ENCODE peak calls at places on chromosome 18, in five cellular contexts. V is heart left ventricle; A is CD4-positive, alpha-beta T cell; H is right lobe of liver; O is brain microvascular endothelial cell. E is an unnamed sample.

GRCh38 chr18:58315739-58316215 is 271.8 kb downstream of the NEDD4L start:
- DNase-seq in V (peak), H (no peak), O (no peak), A (no peak), E (no peak)

GRCh38 chr18:28823506-28824182 is 646.7 kb upstream of the CDH2 start:
- DNase-seq in H (no peak), O (no peak), V (no peak), A (no peak), E (no peak)

GRCh38 chr18:48090021-48090420 is 159.6 kb upstream of the SMAD2 start:
- DNase-seq in A (no peak), V (no peak), O (no peak), H (no peak), E (no peak)

GRCh38 chr18:12497296-12497695 is 89.6 kb downstream of the PRELID3A start:
- DNase-seq in V (no peak), H (no peak), O (no peak), A (no peak), E (no peak)

GRCh38 chr18:54269924-54270844 is 867 bp downstream of the POLI start:
- DNase-seq in A (peak), H (peak), V (peak), O (peak), E (no peak)

GRCh38 chr18:45081579-45082181 is 401.0 kb downstream of the SETBP1 start:
- DNase-seq in H (no peak), A (no peak), O (peak), V (no peak), E (no peak)

GRCh38 chr18:22268641-22269128 is 99.3 kb downstream of the GATA6 start:
- DNase-seq in O (no peak), H (no peak), V (no peak), A (no peak), E (no peak)

GRCh38 chr18:33495278-33495677 is 54.8 kb upstream of the CCDC178 start:
- DNase-seq in H (no peak), A (no peak), V (no peak), O (peak), E (peak)

GRCh38 chr18:25262920-25263319 is 89.0 kb downstream of the ZNF521 start:
- DNase-seq in H (no peak), O (no peak), V (no peak), A (no peak), E (no peak)

DNA sequence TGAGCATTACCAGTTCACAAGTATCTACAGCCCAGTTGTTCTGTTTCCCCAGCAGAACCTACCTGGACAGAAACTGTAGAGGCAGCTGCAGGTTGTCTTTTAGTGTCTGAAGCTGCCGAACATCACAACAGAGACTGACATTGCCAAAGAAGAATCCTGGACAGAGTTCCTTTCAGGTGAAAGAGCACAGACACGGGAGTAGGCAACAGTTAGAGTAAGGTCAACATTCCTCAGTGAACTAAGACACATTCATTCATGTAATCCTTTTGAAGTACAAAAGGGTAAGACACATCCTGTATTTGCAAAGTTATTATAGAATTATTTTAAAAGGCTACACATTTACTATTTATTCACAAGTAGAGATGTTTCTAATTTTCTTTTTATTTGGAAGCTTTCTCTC is 14.3 kb downstream of the NPC1 start:
- DNase-seq in A (no peak), V (no peak), H (no peak), O (no peak), E (no peak)
- H3K27ac ChIP-seq in A (no peak), V (no peak), H (no peak), O (no peak), E (no peak)

GRCh38 chr18:36848609-36849008 is 19.7 kb downstream of the KIAA1328 start:
- DNase-seq in O (no peak), V (no peak), A (no peak), H (no peak), E (no peak)

GRCh38 chr18:36839835-36840234 is 10.9 kb downstream of the KIAA1328 start:
- DNase-seq in H (no peak), O (no peak), A (no peak), V (no peak), E (no peak)

GRCh38 chr18:36843784-36844183 is 14.9 kb downstream of the KIAA1328 start:
- DNase-seq in H (no peak), V (no peak), O (no peak), A (no peak), E (no peak)

DNA sequence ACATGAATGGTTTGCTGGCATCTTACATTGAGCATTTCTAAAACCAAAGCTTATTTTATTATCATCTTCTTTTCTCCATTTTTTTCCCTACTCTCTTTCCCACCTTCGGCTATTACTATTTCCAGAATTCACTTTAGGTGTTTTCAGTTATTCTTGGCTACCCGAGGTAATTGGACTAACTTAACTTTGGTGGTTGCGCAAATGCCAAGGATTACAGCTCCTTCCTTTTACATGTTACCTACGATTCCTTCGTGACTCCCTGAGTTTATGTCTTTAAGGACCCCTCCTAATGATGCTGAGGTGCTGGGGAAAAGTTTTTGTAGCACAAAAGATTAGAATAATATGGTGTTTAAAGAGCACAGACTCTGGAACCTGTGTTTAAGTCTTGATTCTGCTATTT is 14.3 kb downstream of the KIAA1328 start:
- DNase-seq in H (no peak), A (no peak), O (no peak), V (no peak), E (no peak)
- H3K27ac ChIP-seq in H (no peak), A (no peak), O (no peak), V (no peak), E (no peak)

DNA sequence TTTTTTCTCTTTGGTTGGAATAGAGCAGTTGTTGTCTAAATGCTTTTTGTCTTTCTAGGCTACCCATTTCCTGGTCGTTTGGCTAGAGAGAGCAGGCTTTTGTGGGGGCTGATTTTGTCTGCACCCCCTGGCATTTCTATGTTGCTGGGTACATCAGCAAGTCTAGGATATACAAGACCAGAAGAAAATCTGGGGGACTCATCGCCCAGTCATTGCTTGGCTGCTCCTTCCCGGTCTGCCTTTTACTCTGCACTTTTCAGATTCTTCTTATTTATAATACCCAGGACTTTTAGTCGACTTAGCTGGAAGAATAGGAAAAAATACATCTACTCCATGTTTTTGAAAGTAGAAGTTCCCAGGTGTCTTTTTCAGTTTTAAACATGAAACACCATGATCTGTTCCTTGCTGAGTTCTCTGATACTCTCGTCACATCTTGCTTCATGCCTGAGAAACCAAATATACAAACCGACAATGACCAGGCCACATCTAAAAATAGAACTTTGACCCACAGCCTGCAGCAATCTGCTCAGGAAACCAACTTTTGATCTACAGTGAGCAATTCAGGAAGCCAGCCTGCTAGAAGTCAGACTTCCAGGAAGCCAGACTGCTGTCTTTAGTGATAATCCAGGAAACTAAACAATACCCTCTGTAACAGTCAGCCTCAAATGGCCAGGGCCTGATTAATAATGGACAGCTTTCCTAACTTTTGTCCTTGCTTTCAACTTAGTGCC is 163.8 kb upstream of the MEX3C start:
- DNase-seq in A (no peak), V (peak), O (peak), H (no peak), E (no peak)
- H3K27ac ChIP-seq in A (no peak), V (peak), O (no peak), H (no peak), E (no peak)

GRCh38 chr18:56139792-56140254 is 498.6 kb downstream of the TXNL1 start:
- DNase-seq in V (peak), H (no peak), O (peak), A (no peak), E (no peak)
- H3K27ac ChIP-seq in V (peak), H (no peak), O (peak), A (no peak), E (peak)